ENCODE peak calls at places on chromosomes 11 and 22, in seven cellular contexts. B, M, A, L, U, E and O are unnamed samples.

GRCh38 chr11:93279911-93280347 is 50.6 kb upstream of the DEUP1 start:
- DNase-seq in U (no peak), E (no peak), B (no peak), L (no peak), M (no peak), A (no peak), O (no peak)

GRCh38 chr11:44304091-44305084 is 5.6 kb downstream of the ALX4 start:
- DNase-seq in A (no peak), M (peak), E (no peak), B (peak), U (no peak), L (no peak), O (no peak)

GRCh38 chr11:27211370-27212127 is 151.5 kb downstream of the CCDC34 start:
- DNase-seq in M (no peak), B (peak), E (no peak), U (no peak), A (no peak), L (no peak), O (no peak)

GRCh38 chr22:37303821-37304274 is 21.5 kb downstream of the CYTH4 start:
- DNase-seq in E (no peak), U (no peak), A (no peak), M (no peak), B (no peak), L (peak), O (no peak)

GRCh38 chr11:134270250-134270714 is 5.9 kb upstream of the GLB1L3 start:
- DNase-seq in M (peak), A (no peak), B (no peak), U (no peak), E (no peak), L (peak), O (no peak)

GRCh38 chr22:29393019-29393608 is 4.7 kb upstream of the AP1B1 start:
- DNase-seq in E (no peak), L (no peak), B (no peak), A (no peak), U (no peak), M (no peak), O (no peak)

GRCh38 chr11:134640971-134641968 is 229.2 kb upstream of the B3GAT1 start:
- DNase-seq in E (no peak), A (no peak), M (no peak), L (no peak), B (no peak), U (no peak), O (no peak)

GRCh38 chr22:37121887-37122591 is 12.5 kb upstream of the TMPRSS6 start:
- DNase-seq in B (no peak), M (peak), U (peak), L (no peak), A (no peak), E (no peak), O (no peak)

GRCh38 chr11:57567512-57568329 is at the start of gene UBE2L6:
- DNase-seq in M (peak), A (peak), U (peak), E (peak), L (peak), B (peak), O (no peak)

GRCh38 chr11:102109896-102110760 is at the start of gene YAP1:
- DNase-seq in L (peak), B (peak), U (peak), E (peak), A (peak), M (peak), O (peak)

GRCh38 chr11:110908401-110909106 is 196.3 kb upstream of the ARHGAP20 start:
- DNase-seq in B (no peak), L (no peak), M (no peak), A (no peak), U (no peak), E (no peak), O (peak)

GRCh38 chr22:38471237-38471636 is 3.3 kb downstream of the KDELR3 start:
- DNase-seq in A (no peak), M (no peak), L (no peak), B (no peak), U (no peak), E (no peak), O (no peak)

GRCh38 chr11:65213322-65214211 is 31.8 kb downstream of the CAPN1 start:
- DNase-seq in A (no peak), E (no peak), B (peak), U (no peak), M (no peak), L (no peak), O (no peak)

GRCh38 chr22:19704355-19705015 is 9.8 kb upstream of the SEPTIN5 start:
- DNase-seq in A (no peak), B (no peak), L (no peak), U (no peak), E (no peak), M (no peak), O (no peak)

GRCh38 chr11:14852571-14853177 is 39.4 kb downstream of the CYP2R1 start:
- DNase-seq in A (no peak), L (no peak), M (no peak), U (no peak), B (no peak), E (no peak), O (no peak)

GRCh38 chr11:65375012-65375411 is 7.4 kb downstream of the SLC25A45 start:
- DNase-seq in M (no peak), B (no peak), U (peak), E (no peak), L (no peak), A (no peak), O (no peak)

GRCh38 chr22:27724706-27725105 is 76.8 kb downstream of the MN1 start:
- DNase-seq in L (no peak), M (no peak), E (no peak), U (no peak), A (no peak), B (no peak), O (no peak)

GRCh38 chr22:24325105-24325757 is 54.6 kb downstream of the SPECC1L start:
- DNase-seq in M (peak), U (no peak), L (peak), A (no peak), E (peak), B (no peak), O (no peak)

GRCh38 chr11:103079833-103080232 is 12.1 kb downstream of the DCUN1D5 start:
- DNase-seq in E (no peak), L (no peak), B (no peak), A (no peak), M (no peak), U (no peak), O (no peak)

GRCh38 chr11:118441770-118442169 is 5.5 kb downstream of the KMT2A start:
- DNase-seq in A (no peak), B (no peak), U (no peak), E (no peak), L (no peak), M (no peak), O (no peak)

GRCh38 chr22:30755760-30756124 is 61.1 kb downstream of the OSBP2 start:
- DNase-seq in M (peak), A (no peak), B (no peak), U (no peak), L (no peak), E (no peak), O (no peak)

GRCh38 chr11:33394431-33395109 is 137.4 kb downstream of the HIPK3 start:
- DNase-seq in B (no peak), U (no peak), E (no peak), A (no peak), M (no peak), L (no peak), O (no peak)

GRCh38 chr11:44609783-44610155 is 44.3 kb downstream of the CD82 start:
- DNase-seq in A (no peak), U (no peak), E (no peak), L (no peak), B (no peak), M (no peak), O (no peak)

GRCh38 chr11:11580831-11581492 is 40.8 kb downstream of the GALNT18 start:
- DNase-seq in E (no peak), U (no peak), L (no peak), M (peak), B (peak), A (no peak), O (no peak)

GRCh38 chr11:11313902-11314692 is 39.0 kb downstream of the CSNK2A3 start:
- DNase-seq in B (no peak), U (no peak), L (no peak), A (no peak), E (no peak), M (no peak), O (no peak)

GRCh38 chr22:47035443-47035881 is 273.0 kb downstream of the TBC1D22A start:
- DNase-seq in E (no peak), B (no peak), A (no peak), M (peak), U (no peak), L (no peak), O (no peak)

GRCh38 chr11:123559418-123559817 is 95.0 kb downstream of the SCN3B start:
- DNase-seq in B (no peak), A (no peak), L (no peak), U (no peak), M (no peak), E (no peak), O (no peak)

GRCh38 chr11:67041602-67042001 is 15.0 kb upstream of the RHOD start:
- DNase-seq in B (no peak), A (no peak), L (no peak), U (no peak), E (no peak), M (no peak), O (no peak)

GRCh38 chr11:15941206-15941770 is 415.1 kb downstream of the SOX6 start:
- DNase-seq in L (no peak), A (no peak), E (no peak), B (peak), U (no peak), M (peak), O (peak)

GRCh38 chr11:77267910-77268309 is 33.6 kb downstream of the GDPD4 start:
- DNase-seq in L (no peak), U (no peak), M (no peak), B (no peak), E (no peak), A (no peak), O (no peak)

GRCh38 chr22:47587861-47588582 is 825.6 kb downstream of the TBC1D22A start:
- DNase-seq in B (no peak), M (no peak), E (no peak), L (no peak), A (no peak), U (no peak), O (no peak)

GRCh38 chr11:74048993-74049392 is 40.1 kb upstream of the UCP3 start:
- DNase-seq in A (no peak), B (no peak), M (no peak), L (no peak), U (no peak), E (no peak), O (no peak)

GRCh38 chr11:68528630-68529029 is 68.1 kb downstream of the PPP6R3 start:
- DNase-seq in B (no peak), E (no peak), A (no peak), L (no peak), M (no peak), U (peak), O (no peak)

GRCh38 chr11:68532719-68533369 is 72.3 kb downstream of the PPP6R3 start:
- DNase-seq in A (no peak), L (no peak), B (no peak), U (no peak), E (no peak), M (no peak), O (no peak)

GRCh38 chr11:68527585-68527984 is 67.0 kb downstream of the PPP6R3 start:
- DNase-seq in M (no peak), E (no peak), L (no peak), A (no peak), B (no peak), U (no peak), O (no peak)

GRCh38 chr11:68533945-68534344 is 73.4 kb downstream of the PPP6R3 start:
- DNase-seq in E (no peak), U (no peak), L (no peak), A (no peak), B (no peak), M (no peak), O (no peak)

GRCh38 chr11:68531129-68531693 is 70.7 kb downstream of the PPP6R3 start:
- DNase-seq in B (no peak), U (no peak), E (no peak), M (no peak), A (no peak), L (no peak), O (no peak)
- TF ChIP-seq EP300 in B (no peak), U (no peak), E (no peak), M (no peak), A (no peak), L (no peak), O (no peak)

DNA sequence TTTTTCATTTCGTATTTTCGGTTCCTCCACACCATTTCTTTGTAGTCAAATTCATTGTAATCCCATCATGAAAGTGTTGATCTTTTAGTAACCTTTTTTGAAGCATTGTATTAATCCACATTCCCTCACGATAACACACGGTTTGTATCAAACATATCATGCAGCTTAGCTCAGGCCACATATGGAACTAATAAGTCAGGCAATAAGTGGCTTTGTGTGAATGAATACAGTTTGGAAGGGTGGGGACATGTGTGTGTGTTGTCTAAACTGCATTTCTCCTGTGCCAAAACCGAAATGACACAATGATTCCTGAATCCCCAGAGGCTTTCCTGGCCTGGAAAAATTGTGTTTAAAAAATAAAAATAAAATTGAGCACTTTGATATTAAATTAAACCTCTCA is 98.4 kb downstream of the WNT11 start:
- DNase-seq in L (no peak), U (no peak), A (no peak), E (no peak), B (no peak), M (peak), O (no peak)
- TF ChIP-seq EP300 in L (no peak), U (no peak), A (no peak), E (no peak), B (no peak), M (no peak), O (no peak)

GRCh38 chr11:86245369-86246292 is 1.1 kb downstream of the EED start:
- DNase-seq in B (no peak), A (peak), E (no peak), L (peak), M (peak), U (peak), O (peak)

GRCh38 chr11:86246293-86246675 is 1.7 kb downstream of the EED start:
- DNase-seq in B (no peak), U (no peak), L (no peak), A (no peak), M (no peak), E (no peak), O (no peak)

GRCh38 chr11:86244063-86244521 is 461 bp upstream of the EED start:
- DNase-seq in B (no peak), E (peak), U (peak), L (peak), M (peak), A (peak), O (no peak)

GRCh38 chr11:86243377-86243776 is 1.2 kb upstream of the EED start:
- DNase-seq in M (no peak), U (no peak), L (no peak), A (no peak), B (no peak), E (no peak), O (no peak)

DNA sequence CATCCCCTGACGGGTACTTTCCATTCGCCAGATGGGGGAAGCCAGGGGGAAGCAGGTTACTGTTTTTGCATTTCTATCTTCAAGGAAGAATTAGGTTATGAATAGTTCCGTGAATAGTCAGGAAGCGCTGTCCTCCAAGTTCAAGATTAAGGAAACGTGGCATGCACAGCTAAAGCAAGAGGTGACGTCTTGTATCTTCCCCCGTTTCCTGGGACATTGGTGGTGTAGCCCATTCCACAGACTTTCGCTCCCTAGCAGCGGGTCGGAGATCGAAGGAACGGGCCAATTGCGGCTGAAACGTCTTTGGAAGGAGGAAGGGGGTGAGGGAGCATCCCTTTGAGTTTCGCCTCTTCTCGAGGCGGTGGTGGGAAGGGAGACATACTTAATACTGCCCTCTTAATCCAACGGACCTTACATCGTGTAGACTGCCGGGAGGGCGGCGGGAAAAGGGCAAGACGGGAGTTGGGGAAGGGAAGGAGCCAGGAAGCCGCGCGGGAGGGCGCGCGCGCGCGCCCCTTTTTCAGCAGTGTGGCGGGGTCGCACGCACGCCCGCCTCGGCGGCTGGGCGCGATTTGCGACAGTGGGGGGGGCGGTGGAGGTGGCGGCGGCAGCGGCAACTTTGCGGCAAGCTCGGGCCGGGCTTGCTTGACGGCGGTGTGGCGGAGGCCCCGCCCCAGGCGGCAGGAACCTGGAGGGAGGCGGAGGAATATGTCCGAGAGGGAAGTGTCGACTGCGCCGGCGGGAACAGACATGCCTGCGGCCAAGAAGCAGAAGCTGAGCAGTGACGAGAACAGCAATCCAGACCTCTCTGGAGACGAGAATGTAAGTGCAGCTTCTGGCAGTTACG is at the start of gene EED:
- DNase-seq in E (peak), U (peak), M (peak), L (peak), A (peak), B (peak), O (peak)
- TF ChIP-seq EP300 in E (peak), U (no peak), M (peak), L (no peak), A (peak), B (no peak), O (no peak)

DNA sequence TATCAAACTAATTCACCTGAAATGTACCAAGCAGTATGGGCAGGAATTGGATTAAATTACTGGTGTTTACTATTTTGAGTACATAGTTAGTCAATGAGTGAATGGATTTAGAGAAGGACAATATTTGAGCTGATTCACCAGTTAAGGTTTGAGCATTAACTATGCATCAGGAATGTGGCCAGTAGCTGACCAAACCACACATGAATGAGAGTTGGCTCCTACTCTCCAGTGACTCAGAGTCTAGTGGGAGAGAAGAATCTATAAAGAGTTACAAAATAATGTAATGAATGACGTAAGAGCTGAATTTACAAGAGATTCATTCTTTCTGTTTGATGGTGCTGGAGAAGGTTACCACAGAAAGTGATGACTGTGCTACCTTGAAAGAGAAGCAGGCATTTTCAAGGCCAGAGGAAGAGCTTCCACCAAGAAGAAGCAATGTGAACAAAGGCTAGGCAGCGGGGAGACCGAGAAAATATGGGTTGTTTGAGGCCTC is 6.6 kb downstream of the IL18 start:
- DNase-seq in U (no peak), B (no peak), A (no peak), E (peak), M (no peak), L (peak), O (no peak)
- TF ChIP-seq EP300 in U (no peak), B (no peak), A (no peak), E (no peak), M (peak), L (peak), O (no peak)